ENCODE peak calls at places on chromosomes 12 and 14, in ten cellular contexts. H is endothelial cell of umbilical vein, W is AG04450, X is mucosa of descending colon, G is AG09319, O is RWPE1, F is AG10803, L is neural crest cell, U is endothelial cell, Z is GM13976. D is an unnamed sample.

GRCh38 chr14:57051633-57052032 is 217.1 kb downstream of the EXOC5 start:
- DNase-seq in G (no peak), H (no peak), U (no peak), L (no peak), Z (no peak), F (no peak), X (no peak), O (no peak), W (no peak), D (no peak)

GRCh38 chr14:35897616-35898111 is 71.5 kb downstream of the BRMS1L start:
- DNase-seq in H (no peak), Z (no peak), F (no peak), G (no peak), X (peak; percentile 24), O (no peak), U (no peak), W (no peak), L (no peak), D (no peak)

GRCh38 chr12:76186507-76186906 is 102.0 kb upstream of the NAP1L1 start:
- DNase-seq in U (no peak), X (no peak), O (no peak), F (no peak), Z (no peak), L (no peak), W (no peak), G (no peak), H (no peak), D (no peak)

GRCh38 chr12:65779091-65779642 is 45.1 kb upstream of the HMGA2 start:
- DNase-seq in L (no peak), Z (no peak), X (no peak), O (peak; percentile 41), W (no peak), G (no peak), H (peak; percentile 51), U (no peak), F (peak; percentile 61), D (no peak)

GRCh38 chr12:131203666-131204415 is 250.1 kb downstream of the ADGRD1 start:
- DNase-seq in H (no peak), X (no peak), F (no peak), L (no peak), U (no peak), W (no peak), G (no peak), Z (peak; percentile 10), O (no peak), D (no peak)

GRCh38 chr14:89401241-89401640 is 15.8 kb downstream of the FOXN3 start:
- DNase-seq in U (no peak), G (no peak), X (no peak), Z (no peak), W (no peak), H (no peak), L (no peak), O (no peak), F (no peak), D (no peak)

GRCh38 chr12:61546296-61546695 is 713.9 kb upstream of the USP15 start:
- DNase-seq in L (no peak), X (no peak), Z (no peak), H (no peak), G (no peak), W (no peak), O (peak; percentile 28), F (no peak), U (no peak), D (no peak)

GRCh38 chr14:59588136-59588535 is 11.5 kb upstream of the CCDC175 start:
- DNase-seq in O (no peak), F (no peak), L (no peak), X (no peak), H (no peak), W (no peak), Z (no peak), U (peak; percentile 9), G (no peak), D (no peak)

GRCh38 chr12:66964629-66965028 is 285.8 kb upstream of the GRIP1 start:
- DNase-seq in O (no peak), W (no peak), F (peak; percentile 30), Z (no peak), G (no peak), L (no peak), U (no peak), H (no peak), X (no peak), D (peak; percentile 17)

GRCh38 chr12:12338528-12339168 is 11.4 kb downstream of the MANSC1 start:
- DNase-seq in L (no peak), U (no peak), F (no peak), Z (no peak), X (no peak), W (no peak), H (peak; percentile 92), O (no peak), G (no peak), D (no peak)

GRCh38 chr14:101695659-101696058 is 65.8 kb upstream of the PPP2R5C start:
- DNase-seq in O (no peak), W (no peak), U (no peak), H (no peak), F (no peak), Z (no peak), L (no peak), X (no peak), G (no peak), D (no peak)

GRCh38 chr14:49220492-49220891 is 365.7 kb downstream of the RPS29 start:
- DNase-seq in G (no peak), U (no peak), F (no peak), O (no peak), Z (no peak), W (no peak), H (no peak), L (no peak), X (no peak), D (no peak)

GRCh38 chr12:72141381-72141780 is 130.8 kb upstream of the TRHDE start:
- DNase-seq in O (no peak), H (no peak), U (no peak), L (no peak), Z (peak; percentile 44), W (no peak), X (no peak), F (no peak), G (no peak), D (no peak)

GRCh38 chr12:121530600-121531355 is 50.0 kb downstream of the KDM2B start:
- DNase-seq in H (peak; percentile 72), G (peak; percentile 38), F (peak; percentile 80), U (peak; percentile 29), O (no peak), L (no peak), Z (peak; percentile 72), X (peak; percentile 70), W (peak; percentile 38), D (peak; percentile 72)
- TF ChIP-seq CTCF in H (no peak), G (no peak), F (no peak), U (no peak), O (no peak), L (no peak), Z (no peak), X (no peak), W (no peak), D (no peak)

DNA sequence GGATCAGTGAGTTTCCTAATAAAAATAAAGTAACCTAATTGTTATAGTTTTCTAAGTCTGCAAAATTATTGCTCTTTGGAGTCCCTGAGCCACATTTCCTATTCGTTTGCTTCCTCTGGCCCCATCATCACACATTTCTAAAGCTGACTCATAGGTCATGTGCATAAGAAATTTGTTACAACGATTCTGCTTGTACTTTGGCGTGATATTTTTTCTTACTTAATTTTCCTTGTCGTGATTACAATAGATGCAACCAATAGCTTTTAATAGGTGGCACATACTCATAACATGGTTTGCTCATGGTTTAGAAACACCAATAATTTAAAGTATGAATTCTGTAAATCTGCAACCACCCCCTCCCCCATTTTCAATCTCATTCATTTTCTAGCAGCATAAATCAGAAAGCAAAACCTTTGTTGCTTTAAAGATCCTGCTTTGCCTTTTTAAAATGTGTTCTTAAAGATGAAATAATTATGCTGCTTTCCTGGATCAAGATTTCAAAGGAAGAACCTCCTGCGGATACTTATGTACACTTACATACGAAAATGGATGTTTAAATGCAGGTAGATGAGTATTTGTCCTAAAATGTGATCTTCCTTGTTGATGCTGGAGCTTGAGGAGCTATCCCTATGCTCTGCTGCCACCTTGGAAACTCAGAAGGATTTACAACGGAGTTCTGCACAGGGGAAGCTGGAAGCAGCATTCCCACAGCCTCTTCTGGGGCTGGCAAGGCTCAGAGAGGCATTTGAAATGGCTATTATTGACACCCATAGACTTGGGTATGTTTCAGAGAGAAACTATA is 1.7 kb upstream of the FLRT2 start:
- DNase-seq in L (peak; percentile 20), W (no peak), F (peak; percentile 93), X (peak; percentile 20), G (peak; percentile 75), O (peak; percentile 66), U (peak; percentile 44), H (peak; percentile 94), Z (no peak), D (no peak)
- TF ChIP-seq CTCF in L (peak; percentile 63), W (peak; percentile 78), F (peak; percentile 84), X (no peak), G (peak; percentile 79), O (peak; percentile 75), U (no peak), H (peak; percentile 52), Z (no peak), D (no peak)

GRCh38 chr12:5561057-5561456 is 129.1 kb downstream of the NTF3 start:
- DNase-seq in L (no peak), G (no peak), X (no peak), F (no peak), U (no peak), O (no peak), H (no peak), W (no peak), Z (no peak), D (no peak)
- TF ChIP-seq CTCF in L (no peak), G (no peak), X (no peak), F (no peak), U (no peak), O (no peak), H (no peak), W (no peak), Z (no peak), D (no peak)

DNA sequence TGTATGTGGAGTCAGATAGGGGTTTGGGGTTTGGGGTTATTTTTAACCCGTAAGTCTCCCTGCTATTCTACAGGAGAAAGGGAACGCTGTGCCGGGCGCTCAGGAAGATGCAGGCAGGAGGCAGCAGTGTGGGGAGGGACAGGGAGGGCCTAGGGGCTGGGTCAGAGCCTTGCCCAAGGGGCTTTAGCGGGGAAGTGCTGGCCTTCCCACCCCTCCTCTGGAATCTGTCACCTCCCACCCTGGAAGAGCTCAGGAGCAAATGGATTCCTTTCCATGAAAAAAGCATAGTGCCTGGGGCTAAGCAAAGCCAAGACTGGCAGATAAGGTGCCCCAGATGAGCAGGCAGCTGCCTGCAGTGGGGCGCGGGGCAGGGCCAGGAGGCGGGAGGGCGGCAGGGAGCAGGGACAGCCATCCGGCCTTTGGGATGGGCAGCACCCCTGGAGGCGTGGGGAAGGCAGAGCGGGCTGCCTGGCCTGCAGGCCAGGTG is 7.3 kb upstream of the INF2 start:
- DNase-seq in F (no peak), U (no peak), O (peak; percentile 52), H (no peak), X (no peak), L (no peak), W (no peak), Z (no peak), G (no peak), D (no peak)
- TF ChIP-seq CTCF in F (no peak), U (no peak), O (no peak), H (no peak), X (no peak), L (no peak), W (no peak), Z (no peak), G (no peak), D (no peak)

GRCh38 chr12:59678759-59679411 is 83.1 kb downstream of the SLC16A7 start:
- DNase-seq in L (no peak), H (no peak), O (no peak), X (no peak), W (no peak), Z (no peak), U (no peak), F (no peak), G (no peak), D (no peak)
- TF ChIP-seq CTCF in L (no peak), H (no peak), O (no peak), X (no peak), W (no peak), Z (no peak), U (no peak), F (no peak), G (no peak), D (no peak)